ENCODE peak calls at places on chromosomes 13 and 19, in six cellular contexts. R is ELR, Y is C1 segment of cervical spinal cord, F is RWPE1, Z is fibroblast of the conjunctiva, I is HFFc6. S is an unnamed sample.

GRCh38 chr19:1000095-1000494 is at the start of gene GRIN3B:
- DNase-seq in I (peak; percentile 28), Z (no peak), R (peak; percentile 60), F (peak; percentile 54), Y (no peak), S (peak; percentile 90)

GRCh38 chr13:68938639-68939038 is 1169.0 kb upstream of the ATXN8OS start:
- DNase-seq in I (no peak), F (no peak), Z (no peak), R (no peak), Y (no peak), S (no peak)

GRCh38 chr19:8224394-8225145 is 15.4 kb downstream of the CERS4 start:
- DNase-seq in R (no peak), F (peak; percentile 72), I (no peak), Z (peak; percentile 26), Y (no peak), S (no peak)

GRCh38 chr13:110379905-110380341 is 72.8 kb downstream of the COL4A2 start:
- DNase-seq in I (peak; percentile 59), R (peak; percentile 60), Z (no peak), Y (no peak), F (no peak), S (peak; percentile 40)

GRCh38 chr13:84400711-84401110 is 518.4 kb upstream of the SLITRK1 start:
- DNase-seq in F (peak; percentile 91), Z (peak; percentile 28), I (peak; percentile 91), Y (no peak), R (peak; percentile 95), S (peak; percentile 31)

GRCh38 chr13:88288326-88288725 is 617.2 kb downstream of the SLITRK5 start:
- DNase-seq in R (no peak), I (no peak), F (no peak), Z (no peak), Y (no peak), S (no peak)

GRCh38 chr19:14432817-14433453 is at the start of gene PKN1:
- DNase-seq in R (peak; percentile 63), I (no peak), Y (no peak), F (peak; percentile 41), Z (no peak), S (peak; percentile 88)

GRCh38 chr13:61406275-61406674 is 9.4 kb downstream of the PCDH20 start:
- DNase-seq in Z (no peak), Y (no peak), I (no peak), F (no peak), R (no peak), S (no peak)

GRCh38 chr19:58559275-58560006 is 1.0 kb upstream of the UBE2M start:
- DNase-seq in F (peak; percentile 98), Z (peak; percentile 83), I (peak; percentile 82), R (peak; percentile 89), Y (no peak), S (peak; percentile 97)

GRCh38 chr13:100837611-100838010 is 163.0 kb upstream of the TMTC4 start:
- DNase-seq in Y (no peak), Z (no peak), I (no peak), R (no peak), F (no peak), S (no peak)

GRCh38 chr13:35530147-35530546 is 53.7 kb upstream of the MAB21L1 start:
- DNase-seq in Z (no peak), F (no peak), R (no peak), I (no peak), Y (no peak), S (no peak)

GRCh38 chr13:107675847-107676550 is 539.3 kb downstream of the LIG4 start:
- DNase-seq in I (no peak), R (no peak), F (no peak), Y (no peak), Z (no peak), S (no peak)

GRCh38 chr13:50406831-50407230 is 391.6 kb downstream of the KCNRG start:
- DNase-seq in I (no peak), F (no peak), R (no peak), Z (no peak), Y (no peak), S (no peak)

GRCh38 chr19:57302020-57302465 is 18.2 kb upstream of the ZNF543 start:
- DNase-seq in F (peak; percentile 91), Y (no peak), R (peak; percentile 88), I (peak; percentile 94), Z (peak; percentile 95), S (peak; percentile 89)

GRCh38 chr13:60431108-60431700 is 34.2 kb downstream of the TDRD3 start:
- DNase-seq in Z (peak; percentile 55), R (peak; percentile 68), I (peak; percentile 54), Y (no peak), F (peak; percentile 36), S (peak; percentile 9)